ENCODE peak calls at places on chromosomes 13 and 19, in six cellular contexts. One of them, this sample, is unnamed.
A peak's percentile ranks its signal among the peaks of the same experiment; 100 is the strongest.

GRCh38 chr13:25717798-25718197 is 334.0 kb downstream of the SHISA2 start:
- DNase-seq in neuronal stem cell: no peak
- DNase-seq in mesenchymal stem cell: no peak
- DNase-seq in IMR-90: no peak
- DNase-seq in H9: no peak
- DNase-seq in mesendoderm: no peak
- DNase-seq in this sample: no peak

GRCh38 chr13:70253411-70253810 is 145.2 kb upstream of the KLHL1 start:
- DNase-seq in mesenchymal stem cell: no peak
- DNase-seq in mesendoderm: no peak
- DNase-seq in H9: no peak
- DNase-seq in IMR-90: no peak
- DNase-seq in neuronal stem cell: no peak
- DNase-seq in this sample: no peak

GRCh38 chr13:48153186-48153585 is 58.3 kb upstream of the MED4 start:
- DNase-seq in mesenchymal stem cell: no peak
- DNase-seq in neuronal stem cell: no peak
- DNase-seq in IMR-90: no peak
- DNase-seq in mesendoderm: no peak
- DNase-seq in H9: no peak
- DNase-seq in this sample: peak; percentile 75

GRCh38 chr19:6833166-6833790 is 54.1 kb upstream of the ADGRE1 start:
- DNase-seq in neuronal stem cell: no peak
- DNase-seq in IMR-90: no peak
- DNase-seq in mesendoderm: no peak
- DNase-seq in mesenchymal stem cell: no peak
- DNase-seq in H9: no peak
- DNase-seq in this sample: no peak

GRCh38 chr13:80339578-80339840 is 1.4 kb downstream of the SPRY2 start:
- DNase-seq in mesendoderm: peak; percentile 66
- DNase-seq in neuronal stem cell: peak; percentile 40
- DNase-seq in mesenchymal stem cell: no peak
- DNase-seq in H9: no peak
- DNase-seq in IMR-90: no peak
- DNase-seq in this sample: no peak

GRCh38 chr13:18991054-18991453 is 190.6 kb downstream of the TUBA3C start:
- DNase-seq in neuronal stem cell: no peak
- DNase-seq in mesendoderm: no peak
- DNase-seq in IMR-90: no peak
- DNase-seq in mesenchymal stem cell: no peak
- DNase-seq in H9: no peak
- DNase-seq in this sample: no peak

GRCh38 chr13:66703597-66703996 is 526.5 kb downstream of the PCDH9 start:
- DNase-seq in IMR-90: no peak
- DNase-seq in mesenchymal stem cell: no peak
- DNase-seq in neuronal stem cell: no peak
- DNase-seq in H9: no peak
- DNase-seq in mesendoderm: no peak
- DNase-seq in this sample: no peak

GRCh38 chr19:29268721-29269483 is 56.0 kb upstream of the UQCRFS1 start:
- DNase-seq in mesenchymal stem cell: no peak
- DNase-seq in neuronal stem cell: no peak
- DNase-seq in mesendoderm: no peak
- DNase-seq in H9: peak; percentile 47
- DNase-seq in IMR-90: no peak
- DNase-seq in this sample: no peak

GRCh38 chr13:30577381-30577780 is 40.3 kb upstream of the USPL1 start:
- DNase-seq in IMR-90: peak; percentile 95
- DNase-seq in neuronal stem cell: no peak
- DNase-seq in H9: no peak
- DNase-seq in mesenchymal stem cell: peak; percentile 92
- DNase-seq in mesendoderm: peak; percentile 36
- DNase-seq in this sample: peak; percentile 50

GRCh38 chr19:48454150-48454730 is 1.1 kb upstream of the KCNJ14 start:
- DNase-seq in IMR-90: no peak
- DNase-seq in mesenchymal stem cell: no peak
- DNase-seq in H9: no peak
- DNase-seq in neuronal stem cell: no peak
- DNase-seq in mesendoderm: no peak
- DNase-seq in this sample: no peak

GRCh38 chr13:27334774-27335490 is 64.3 kb downstream of the RASL11A start:
- DNase-seq in IMR-90: peak; percentile 90
- DNase-seq in mesenchymal stem cell: peak; percentile 52
- DNase-seq in mesendoderm: no peak
- DNase-seq in neuronal stem cell: no peak
- DNase-seq in H9: no peak
- DNase-seq in this sample: no peak

GRCh38 chr19:6800991-6801396 is 28.5 kb downstream of the VAV1 start:
- DNase-seq in IMR-90: peak; percentile 38
- DNase-seq in neuronal stem cell: no peak
- DNase-seq in mesendoderm: peak; percentile 42
- DNase-seq in mesenchymal stem cell: no peak
- DNase-seq in H9: peak; percentile 30
- DNase-seq in this sample: no peak

GRCh38 chr19:39296906-39297305 is 699 bp downstream of the IFNL1 start:
- DNase-seq in IMR-90: no peak
- DNase-seq in mesenchymal stem cell: no peak
- DNase-seq in neuronal stem cell: no peak
- DNase-seq in H9: no peak
- DNase-seq in mesendoderm: no peak
- DNase-seq in this sample: no peak

GRCh38 chr19:43532571-43532961 is 422 bp upstream of the ZNF575 start:
- DNase-seq in H9: peak; percentile 48
- DNase-seq in mesenchymal stem cell: no peak
- DNase-seq in IMR-90: no peak
- DNase-seq in mesendoderm: no peak
- DNase-seq in neuronal stem cell: no peak
- DNase-seq in this sample: no peak

GRCh38 chr13:44207476-44207875 is 166.1 kb upstream of the SERP2 start:
- DNase-seq in IMR-90: no peak
- DNase-seq in neuronal stem cell: no peak
- DNase-seq in mesenchymal stem cell: no peak
- DNase-seq in H9: no peak
- DNase-seq in mesendoderm: no peak
- DNase-seq in this sample: no peak

GRCh38 chr19:28971011-28971410 is 241.9 kb downstream of the UQCRFS1 start:
- DNase-seq in mesendoderm: no peak
- DNase-seq in IMR-90: peak; percentile 34
- DNase-seq in H9: no peak
- DNase-seq in neuronal stem cell: no peak
- DNase-seq in mesenchymal stem cell: no peak
- DNase-seq in this sample: no peak

GRCh38 chr19:38743394-38744297 is 628 bp downstream of the CAPN12 start:
- DNase-seq in IMR-90: no peak
- DNase-seq in mesenchymal stem cell: no peak
- DNase-seq in mesendoderm: no peak
- DNase-seq in neuronal stem cell: no peak
- DNase-seq in H9: peak; percentile 32
- DNase-seq in this sample: no peak

GRCh38 chr19:18204394-18205179 is 745 bp upstream of the RAB3A start:
- DNase-seq in mesenchymal stem cell: peak; percentile 77
- DNase-seq in H9: no peak
- DNase-seq in mesendoderm: peak; percentile 82
- DNase-seq in neuronal stem cell: peak; percentile 90
- DNase-seq in IMR-90: no peak
- DNase-seq in this sample: peak; percentile 25

GRCh38 chr13:34611678-34612077 is 330.4 kb upstream of the NBEA start:
- DNase-seq in H9: no peak
- DNase-seq in IMR-90: no peak
- DNase-seq in neuronal stem cell: peak; percentile 9
- DNase-seq in mesenchymal stem cell: peak; percentile 1
- DNase-seq in mesendoderm: no peak
- DNase-seq in this sample: no peak

GRCh38 chr13:112245959-112246358 is 130.2 kb upstream of the SPACA7 start:
- DNase-seq in mesendoderm: no peak
- DNase-seq in neuronal stem cell: no peak
- DNase-seq in IMR-90: no peak
- DNase-seq in H9: no peak
- DNase-seq in mesenchymal stem cell: no peak
- DNase-seq in this sample: no peak

GRCh38 chr19:44930088-44930487 is 11.9 kb upstream of the APOC4 start:
- DNase-seq in H9: no peak
- DNase-seq in IMR-90: no peak
- DNase-seq in mesendoderm: no peak
- DNase-seq in mesenchymal stem cell: no peak
- DNase-seq in neuronal stem cell: no peak
- DNase-seq in this sample: no peak

GRCh38 chr13:74346960-74347359 is 212.8 kb upstream of the KLF12 start:
- DNase-seq in neuronal stem cell: peak; percentile 1
- DNase-seq in mesendoderm: peak; percentile 56
- DNase-seq in H9: peak; percentile 54
- DNase-seq in mesenchymal stem cell: no peak
- DNase-seq in IMR-90: no peak
- DNase-seq in this sample: no peak

GRCh38 chr13:34114581-34114980 is 296.6 kb downstream of the RFC3 start:
- DNase-seq in neuronal stem cell: no peak
- DNase-seq in mesendoderm: no peak
- DNase-seq in mesenchymal stem cell: no peak
- DNase-seq in H9: no peak
- DNase-seq in IMR-90: no peak
- DNase-seq in this sample: no peak

GRCh38 chr13:35926859-35927530 is 204.2 kb downstream of the DCLK1 start:
- DNase-seq in neuronal stem cell: no peak
- DNase-seq in H9: no peak
- DNase-seq in mesendoderm: no peak
- DNase-seq in mesenchymal stem cell: peak; percentile 1
- DNase-seq in IMR-90: peak; percentile 30
- DNase-seq in this sample: peak; percentile 15

GRCh38 chr13:62357887-62358645 is 942.4 kb upstream of the PCDH20 start:
- DNase-seq in mesenchymal stem cell: peak; percentile 73
- DNase-seq in IMR-90: peak; percentile 71
- DNase-seq in neuronal stem cell: peak; percentile 77
- DNase-seq in mesendoderm: peak; percentile 94
- DNase-seq in H9: peak; percentile 82
- DNase-seq in this sample: peak; percentile 6

GRCh38 chr19:6793973-6794372 is 21.5 kb downstream of the VAV1 start:
- DNase-seq in mesenchymal stem cell: no peak
- DNase-seq in mesendoderm: no peak
- DNase-seq in neuronal stem cell: no peak
- DNase-seq in IMR-90: no peak
- DNase-seq in H9: no peak
- DNase-seq in this sample: no peak

GRCh38 chr13:51297556-51297955 is 41.9 kb upstream of the SERPINE3 start:
- DNase-seq in mesendoderm: peak; percentile 44
- DNase-seq in H9: no peak
- DNase-seq in neuronal stem cell: no peak
- DNase-seq in IMR-90: no peak
- DNase-seq in mesenchymal stem cell: no peak
- DNase-seq in this sample: no peak

GRCh38 chr13:94829201-94829600 is 116.9 kb upstream of the SOX21 start:
- DNase-seq in neuronal stem cell: peak; percentile 49
- DNase-seq in mesenchymal stem cell: no peak
- DNase-seq in H9: no peak
- DNase-seq in mesendoderm: no peak
- DNase-seq in IMR-90: no peak
- DNase-seq in this sample: no peak

GRCh38 chr13:33016414-33017409 is at the start of gene KL:
- DNase-seq in H9: peak; percentile 54
- DNase-seq in neuronal stem cell: no peak
- DNase-seq in mesendoderm: peak; percentile 51
- DNase-seq in IMR-90: no peak
- DNase-seq in mesenchymal stem cell: peak; percentile 30
- DNase-seq in this sample: peak; percentile 48

GRCh38 chr13:31859546-31859945 is 120.2 kb downstream of the RXFP2 start:
- DNase-seq in neuronal stem cell: no peak
- DNase-seq in H9: no peak
- DNase-seq in IMR-90: no peak
- DNase-seq in mesenchymal stem cell: no peak
- DNase-seq in mesendoderm: no peak
- DNase-seq in this sample: no peak

GRCh38 chr19:3622224-3622623 is 4.4 kb downstream of the CACTIN start:
- DNase-seq in IMR-90: no peak
- DNase-seq in mesendoderm: no peak
- DNase-seq in neuronal stem cell: no peak
- DNase-seq in mesenchymal stem cell: no peak
- DNase-seq in H9: no peak
- DNase-seq in this sample: no peak

GRCh38 chr13:111920932-111921705 is 145.8 kb upstream of the SOX1 start:
- DNase-seq in mesenchymal stem cell: no peak
- DNase-seq in neuronal stem cell: no peak
- DNase-seq in IMR-90: no peak
- DNase-seq in mesendoderm: no peak
- DNase-seq in H9: peak; percentile 32
- DNase-seq in this sample: no peak

GRCh38 chr13:98171806-98172569 is 5.1 kb downstream of the RNF113B start:
- DNase-seq in mesendoderm: peak; percentile 74
- DNase-seq in neuronal stem cell: no peak
- DNase-seq in H9: no peak
- DNase-seq in mesenchymal stem cell: peak; percentile 54
- DNase-seq in IMR-90: peak; percentile 32
- DNase-seq in this sample: no peak
- H3K27ac ChIP-seq in mesendoderm: peak overlapping the region; percentile 92
- H3K27ac ChIP-seq in neuronal stem cell: no peak overlapping the region
- H3K27ac ChIP-seq in H9: peak overlapping the region; percentile 39
- H3K27ac ChIP-seq in mesenchymal stem cell: peak overlapping the region; percentile 99
- H3K27ac ChIP-seq in IMR-90: peak overlapping the region; percentile 99
- H3K27ac ChIP-seq in this sample: peak overlapping the region; percentile 80

GRCh38 chr13:98521876-98522275 is 55.0 kb downstream of the STK24 start:
- DNase-seq in mesenchymal stem cell: no peak
- DNase-seq in IMR-90: no peak
- DNase-seq in H9: no peak
- DNase-seq in neuronal stem cell: no peak
- DNase-seq in mesendoderm: peak; percentile 35
- DNase-seq in this sample: no peak
- H3K79me1 ChIP-seq in mesenchymal stem cell: peaks cover 47% of the 10 kb centered on the region
- H3K79me1 ChIP-seq in IMR-90: peaks cover 65% of the 10 kb centered on the region
- H3K79me1 ChIP-seq in H9: peaks cover 17% of the 10 kb centered on the region
- H3K79me1 ChIP-seq in neuronal stem cell: peaks cover 12% of the 10 kb centered on the region
- H3K79me1 ChIP-seq in mesendoderm: peaks cover 47% of the 10 kb centered on the region
- H3K79me1 ChIP-seq in this sample: no peaks in the 10 kb centered on the region

GRCh38 chr19:10566658-10567410 is 1.0 kb upstream of the KRI1 start:
- DNase-seq in neuronal stem cell: no peak
- DNase-seq in mesenchymal stem cell: peak; percentile 34
- DNase-seq in IMR-90: no peak
- DNase-seq in mesendoderm: no peak
- DNase-seq in H9: no peak
- DNase-seq in this sample: peak; percentile 36
- H3K27ac ChIP-seq in neuronal stem cell: no peak overlapping the region
- H3K27ac ChIP-seq in mesenchymal stem cell: peak overlapping the region; percentile 25
- H3K27ac ChIP-seq in IMR-90: peak overlapping the region; percentile 45
- H3K27ac ChIP-seq in mesendoderm: no peak overlapping the region
- H3K27ac ChIP-seq in H9: no peak overlapping the region
- H3K27ac ChIP-seq in this sample: no peak overlapping the region

GRCh38 chr19:33831835-33832234 is 35.2 kb downstream of the KCTD15 start:
- DNase-seq in neuronal stem cell: no peak
- DNase-seq in H9: no peak
- DNase-seq in mesendoderm: no peak
- DNase-seq in mesenchymal stem cell: no peak
- DNase-seq in IMR-90: no peak
- DNase-seq in this sample: no peak

GRCh38 chr19:33828266-33829075 is 31.8 kb downstream of the KCTD15 start:
- DNase-seq in neuronal stem cell: no peak
- DNase-seq in H9: no peak
- DNase-seq in mesendoderm: no peak
- DNase-seq in mesenchymal stem cell: no peak
- DNase-seq in IMR-90: no peak
- DNase-seq in this sample: no peak

GRCh38 chr19:33830264-33830663 is 33.6 kb downstream of the KCTD15 start:
- DNase-seq in mesendoderm: no peak
- DNase-seq in mesenchymal stem cell: no peak
- DNase-seq in H9: no peak
- DNase-seq in IMR-90: no peak
- DNase-seq in neuronal stem cell: no peak
- DNase-seq in this sample: no peak

GRCh38 chr19:33832633-33833032 is 36.0 kb downstream of the KCTD15 start:
- DNase-seq in mesenchymal stem cell: no peak
- DNase-seq in IMR-90: no peak
- DNase-seq in neuronal stem cell: no peak
- DNase-seq in H9: no peak
- DNase-seq in mesendoderm: no peak
- DNase-seq in this sample: no peak
- H3K79me1 ChIP-seq in mesenchymal stem cell: no peaks in the 10 kb centered on the region
- H3K79me1 ChIP-seq in IMR-90: no peaks in the 10 kb centered on the region
- H3K79me1 ChIP-seq in neuronal stem cell: no peaks in the 10 kb centered on the region
- H3K79me1 ChIP-seq in H9: no peaks in the 10 kb centered on the region
- H3K79me1 ChIP-seq in mesendoderm: no peaks in the 10 kb centered on the region
- H3K79me1 ChIP-seq in this sample: no peaks in the 10 kb centered on the region